ENCODE peak calls at places on chromosome 17, in six cellular contexts. D, C, Q, U, Z and H are unnamed samples.

GRCh38 chr17:78924481-78925151 is 571 bp downstream of the TIMP2 start:
- DNase-seq in D (no peak), C (no peak), Q (peak), U (peak), Z (no peak), H (peak)

GRCh38 chr17:41956522-41956921 is 10.1 kb upstream of the CNP start:
- DNase-seq in D (no peak), C (no peak), Q (no peak), U (no peak), Z (no peak), H (no peak)

GRCh38 chr17:57522436-57523005 is 222.6 kb downstream of the CCDC182 start:
- DNase-seq in D (no peak), C (no peak), Q (no peak), U (no peak), Z (no peak), H (peak)

GRCh38 chr17:78174332-78174869 is 6.0 kb downstream of the SYNGR2 start:
- DNase-seq in D (peak), C (no peak), Q (no peak), U (no peak), Z (no peak), H (peak)

GRCh38 chr17:81381632-81382577 is 13.4 kb upstream of the BAHCC1 start:
- DNase-seq in D (no peak), C (no peak), Q (no peak), U (no peak), Z (no peak), H (no peak)

GRCh38 chr17:17144061-17144460 is 62.1 kb downstream of the PLD6 start:
- DNase-seq in D (no peak), C (no peak), Q (no peak), U (no peak), Z (no peak), H (no peak)

GRCh38 chr17:2214047-2214717 is 89.4 kb downstream of the SMG6 start:
- DNase-seq in D (no peak), C (no peak), Q (peak), U (peak), Z (no peak), H (no peak)

GRCh38 chr17:67420994-67421393 is 43.9 kb downstream of the PITPNC1 start:
- DNase-seq in D (no peak), C (no peak), Q (no peak), U (no peak), Z (no peak), H (no peak)

GRCh38 chr17:1491406-1492248 is 859 bp downstream of the MYO1C start:
- DNase-seq in D (peak), C (no peak), Q (no peak), U (peak), Z (peak), H (peak)

GRCh38 chr17:4362141-4362540 is 4.3 kb downstream of the UBE2G1 start:
- DNase-seq in D (no peak), C (no peak), Q (no peak), U (peak), Z (no peak), H (no peak)

GRCh38 chr17:17134051-17134951 is 71.8 kb downstream of the PLD6 start:
- DNase-seq in D (no peak), C (no peak), Q (no peak), U (no peak), Z (no peak), H (no peak)

GRCh38 chr17:1709971-1710806 is at the start of gene TLCD2:
- DNase-seq in D (peak), C (no peak), Q (peak), U (peak), Z (peak), H (peak)

GRCh38 chr17:33967608-33968349 is 287.3 kb upstream of the CCL2 start:
- DNase-seq in D (no peak), C (no peak), Q (no peak), U (no peak), Z (no peak), H (no peak)

GRCh38 chr17:63399316-63399715 is 46.8 kb downstream of the CYB561 start:
- DNase-seq in D (no peak), C (no peak), Q (no peak), U (peak), Z (no peak), H (no peak)

GRCh38 chr17:48002208-48002919 is 31.5 kb downstream of the CDK5RAP3 start:
- DNase-seq in D (no peak), C (no peak), Q (no peak), U (peak), Z (no peak), H (peak)

GRCh38 chr17:19328441-19329061 is 34.0 kb downstream of the B9D1 start:
- DNase-seq in D (no peak), C (no peak), Q (no peak), U (no peak), Z (no peak), H (no peak)

GRCh38 chr17:71632328-71632727 is 488.5 kb upstream of the SOX9 start:
- DNase-seq in D (no peak), C (no peak), Q (no peak), U (peak), Z (no peak), H (peak)

GRCh38 chr17:36183811-36184765 is 7.7 kb upstream of the TBC1D3B start:
- DNase-seq in D (no peak), C (no peak), Q (no peak), U (no peak), Z (no peak), H (no peak)

GRCh38 chr17:17139972-17140589 is 66.1 kb downstream of the PLD6 start:
- DNase-seq in D (peak), C (no peak), Q (no peak), U (no peak), Z (no peak), H (peak)

GRCh38 chr17:66190738-66191606 is 961 bp downstream of the CEP112 start:
- DNase-seq in D (no peak), C (no peak), Q (no peak), U (peak), Z (no peak), H (no peak)

GRCh38 chr17:18025596-18026407 is 13.2 kb downstream of the ATPAF2 start:
- DNase-seq in D (no peak), C (no peak), Q (no peak), U (no peak), Z (no peak), H (peak)

GRCh38 chr17:8073627-8074485 is 13.7 kb downstream of the ALOX12B start:
- DNase-seq in D (peak), C (peak), Q (peak), U (peak), Z (peak), H (no peak)

GRCh38 chr17:72884066-72884465 is 208.4 kb downstream of the SLC39A11 start:
- DNase-seq in D (no peak), C (no peak), Q (no peak), U (no peak), Z (no peak), H (no peak)

GRCh38 chr17:28953444-28954118 is 2.3 kb upstream of the PHF12 start:
- DNase-seq in D (peak), C (peak), Q (peak), U (peak), Z (no peak), H (no peak)

GRCh38 chr17:6995500-6996255 is at the start of gene ALOX12:
- DNase-seq in D (no peak), C (no peak), Q (no peak), U (no peak), Z (no peak), H (no peak)

GRCh38 chr17:77737442-77738265 is 220.8 kb upstream of the TNRC6C start:
- DNase-seq in D (peak), C (no peak), Q (no peak), U (no peak), Z (no peak), H (no peak)

GRCh38 chr17:14305785-14306496 is 5.1 kb downstream of the HS3ST3B1 start:
- DNase-seq in D (no peak), C (no peak), Q (no peak), U (no peak), Z (no peak), H (no peak)

GRCh38 chr17:12043702-12044101 is 23.0 kb downstream of the MAP2K4 start:
- DNase-seq in D (no peak), C (no peak), Q (no peak), U (no peak), Z (no peak), H (no peak)